ENCODE peak calls at places on chromosome 22, in four cellular contexts. R is stimulated activated naive CD8-positive, alpha-beta T cell treated with anti-CD3 and anti-CD28 coated beads, Interleukin-15, amount 100 ng/mL, for 72 hours; N is left ventricle myocardium superior; H is GM20000. J is an unnamed sample.

GRCh38 chr22:42932857-42933782 is 76.0 kb upstream of the ARFGAP3 start:
- DNase-seq in N (peak; percentile 59), H (peak; percentile 75), R (peak; percentile 32), J (no peak)

GRCh38 chr22:28112548-28113043 is 193.5 kb upstream of the PITPNB start:
- DNase-seq in H (no peak), R (no peak), N (peak; percentile 66), J (peak; percentile 78)

GRCh38 chr22:36772451-36772850 is 3.5 kb downstream of the IFT27 start:
- DNase-seq in H (no peak), N (no peak), R (no peak), J (no peak)

GRCh38 chr22:46056169-46057041 is 79.4 kb upstream of the WNT7B start:
- DNase-seq in R (no peak), H (no peak), N (peak; percentile 58), J (no peak)

GRCh38 chr22:50622723-50623327 is 5.1 kb downstream of the ARSA start:
- DNase-seq in H (no peak), N (no peak), R (no peak), J (no peak)

GRCh38 chr22:23218867-23219251 is 38.5 kb downstream of the BCR start:
- DNase-seq in R (no peak), H (no peak), N (peak; percentile 70), J (peak; percentile 76)

GRCh38 chr22:34761111-34761510 is 304.8 kb upstream of the ISX start:
- DNase-seq in R (no peak), N (no peak), H (no peak), J (no peak)

GRCh38 chr22:24104307-24105017 is 76.8 kb upstream of the SUSD2 start:
- DNase-seq in N (peak; percentile 21), R (no peak), H (no peak), J (no peak)

GRCh38 chr22:49358041-49358440 is 469.6 kb downstream of the BRD1 start:
- DNase-seq in N (no peak), R (no peak), H (no peak), J (peak; percentile 29)

GRCh38 chr22:22197993-22198402 is 46.6 kb upstream of the VPREB1 start:
- DNase-seq in N (no peak), R (no peak), H (no peak), J (no peak)

GRCh38 chr22:39612811-39613548 is 42.4 kb downstream of the CACNA1I start:
- DNase-seq in N (no peak), H (no peak), R (no peak), J (no peak)

GRCh38 chr22:42925598-42925997 is 68.5 kb upstream of the ARFGAP3 start:
- DNase-seq in R (no peak), N (no peak), H (no peak), J (no peak)

GRCh38 chr22:44664149-44664548 is 37.9 kb upstream of the PRR5 start:
- DNase-seq in R (peak; percentile 31), N (peak; percentile 74), H (peak; percentile 55), J (no peak)

GRCh38 chr22:30867746-30868662 is 100.6 kb downstream of the MORC2 start:
- DNase-seq in R (no peak), N (no peak), H (no peak), J (no peak)

GRCh38 chr22:45597460-45598192 is 74.0 kb upstream of the ATXN10 start:
- DNase-seq in N (no peak), R (no peak), H (no peak), J (no peak)

GRCh38 chr22:42769574-42770447 is 49.1 kb upstream of the A4GALT start:
- DNase-seq in N (peak; percentile 77), R (no peak), H (peak; percentile 89), J (no peak)

GRCh38 chr22:17774206-17774927 is at the start of gene BID:
- DNase-seq in N (peak; percentile 75), R (no peak), H (peak; percentile 85), J (no peak)

GRCh38 chr22:32764330-32765116 is 37.0 kb upstream of the TIMP3 start:
- DNase-seq in H (no peak), N (peak; percentile 73), R (no peak), J (no peak)

GRCh38 chr22:45584121-45584570 is 81.5 kb downstream of the FBLN1 start:
- DNase-seq in N (peak; percentile 22), H (no peak), R (no peak), J (no peak)